ENCODE peak calls at places on chromosome 9, in nine cellular contexts. One of them, this sample, is unnamed.

GRCh38 chr9:130327070-130327780 is 61.7 kb downstream of the HMCN2 start:
- ATAC-seq in body of pancreas: no peak
- ATAC-seq in activated T-helper 17 cell treated with anti-CD3 and anti-CD28 coated beads, Interleukin-2, amount 50 U/mL, for 72 hours: no peak
- ATAC-seq in left lung: no peak
- ATAC-seq in upper lobe of right lung: no peak
- ATAC-seq in heart right ventricle: no peak
- ATAC-seq in Right ventricle myocardium superior: no peak
- ATAC-seq in activated naive CD8-positive, alpha-beta T cell treated with anti-CD3 and anti-CD28 coated beads, Interleukin-2, amount 50 U/mL, for 24 hours: no peak
- ATAC-seq in activated T-cell treated with anti-CD3 and anti-CD28 coated beads, Interleukin-2, amount 50 U/mL, for 72 hours: no peak
- ATAC-seq in this sample: no peak

GRCh38 chr9:695252-695651 is 146.2 kb upstream of the DMRT1 start:
- ATAC-seq in activated T-cell treated with anti-CD3 and anti-CD28 coated beads, Interleukin-2, amount 50 U/mL, for 72 hours: no peak
- ATAC-seq in left lung: no peak
- ATAC-seq in activated naive CD8-positive, alpha-beta T cell treated with anti-CD3 and anti-CD28 coated beads, Interleukin-2, amount 50 U/mL, for 24 hours: no peak
- ATAC-seq in Right ventricle myocardium superior: peak
- ATAC-seq in heart right ventricle: peak
- ATAC-seq in upper lobe of right lung: no peak
- ATAC-seq in body of pancreas: no peak
- ATAC-seq in activated T-helper 17 cell treated with anti-CD3 and anti-CD28 coated beads, Interleukin-2, amount 50 U/mL, for 72 hours: no peak
- ATAC-seq in this sample: no peak

GRCh38 chr9:92870289-92870688 is 7.5 kb downstream of the ZNF484 start:
- ATAC-seq in activated naive CD8-positive, alpha-beta T cell treated with anti-CD3 and anti-CD28 coated beads, Interleukin-2, amount 50 U/mL, for 24 hours: no peak
- ATAC-seq in heart right ventricle: no peak
- ATAC-seq in activated T-cell treated with anti-CD3 and anti-CD28 coated beads, Interleukin-2, amount 50 U/mL, for 72 hours: peak
- ATAC-seq in activated T-helper 17 cell treated with anti-CD3 and anti-CD28 coated beads, Interleukin-2, amount 50 U/mL, for 72 hours: peak
- ATAC-seq in Right ventricle myocardium superior: no peak
- ATAC-seq in left lung: no peak
- ATAC-seq in body of pancreas: no peak
- ATAC-seq in upper lobe of right lung: no peak
- ATAC-seq in this sample: no peak

GRCh38 chr9:116549061-116549664 is 137.9 kb upstream of the TRIM32 start:
- ATAC-seq in activated T-helper 17 cell treated with anti-CD3 and anti-CD28 coated beads, Interleukin-2, amount 50 U/mL, for 72 hours: no peak
- ATAC-seq in body of pancreas: peak
- ATAC-seq in upper lobe of right lung: peak
- ATAC-seq in heart right ventricle: peak
- ATAC-seq in left lung: peak
- ATAC-seq in activated T-cell treated with anti-CD3 and anti-CD28 coated beads, Interleukin-2, amount 50 U/mL, for 72 hours: no peak
- ATAC-seq in Right ventricle myocardium superior: peak
- ATAC-seq in activated naive CD8-positive, alpha-beta T cell treated with anti-CD3 and anti-CD28 coated beads, Interleukin-2, amount 50 U/mL, for 24 hours: peak
- ATAC-seq in this sample: no peak

GRCh38 chr9:35905912-35906679 is at the start of gene HRCT1:
- ATAC-seq in Right ventricle myocardium superior: peak
- ATAC-seq in upper lobe of right lung: peak
- ATAC-seq in heart right ventricle: peak
- ATAC-seq in activated T-helper 17 cell treated with anti-CD3 and anti-CD28 coated beads, Interleukin-2, amount 50 U/mL, for 72 hours: no peak
- ATAC-seq in activated T-cell treated with anti-CD3 and anti-CD28 coated beads, Interleukin-2, amount 50 U/mL, for 72 hours: no peak
- ATAC-seq in body of pancreas: peak
- ATAC-seq in left lung: peak
- ATAC-seq in activated naive CD8-positive, alpha-beta T cell treated with anti-CD3 and anti-CD28 coated beads, Interleukin-2, amount 50 U/mL, for 24 hours: no peak
- ATAC-seq in this sample: no peak

GRCh38 chr9:10678010-10678409 is 65.2 kb upstream of the PTPRD start:
- ATAC-seq in left lung: no peak
- ATAC-seq in body of pancreas: no peak
- ATAC-seq in upper lobe of right lung: no peak
- ATAC-seq in heart right ventricle: no peak
- ATAC-seq in activated naive CD8-positive, alpha-beta T cell treated with anti-CD3 and anti-CD28 coated beads, Interleukin-2, amount 50 U/mL, for 24 hours: no peak
- ATAC-seq in activated T-helper 17 cell treated with anti-CD3 and anti-CD28 coated beads, Interleukin-2, amount 50 U/mL, for 72 hours: no peak
- ATAC-seq in Right ventricle myocardium superior: no peak
- ATAC-seq in activated T-cell treated with anti-CD3 and anti-CD28 coated beads, Interleukin-2, amount 50 U/mL, for 72 hours: no peak
- ATAC-seq in this sample: no peak

GRCh38 chr9:5569357-5569756 is 59.0 kb downstream of the PDCD1LG2 start:
- ATAC-seq in activated naive CD8-positive, alpha-beta T cell treated with anti-CD3 and anti-CD28 coated beads, Interleukin-2, amount 50 U/mL, for 24 hours: peak
- ATAC-seq in activated T-helper 17 cell treated with anti-CD3 and anti-CD28 coated beads, Interleukin-2, amount 50 U/mL, for 72 hours: no peak
- ATAC-seq in Right ventricle myocardium superior: peak
- ATAC-seq in upper lobe of right lung: peak
- ATAC-seq in activated T-cell treated with anti-CD3 and anti-CD28 coated beads, Interleukin-2, amount 50 U/mL, for 72 hours: no peak
- ATAC-seq in heart right ventricle: no peak
- ATAC-seq in left lung: peak
- ATAC-seq in body of pancreas: no peak
- ATAC-seq in this sample: peak

GRCh38 chr9:36929350-36929675 is 104.8 kb downstream of the PAX5 start:
- ATAC-seq in activated naive CD8-positive, alpha-beta T cell treated with anti-CD3 and anti-CD28 coated beads, Interleukin-2, amount 50 U/mL, for 24 hours: no peak
- ATAC-seq in left lung: no peak
- ATAC-seq in heart right ventricle: no peak
- ATAC-seq in body of pancreas: no peak
- ATAC-seq in activated T-cell treated with anti-CD3 and anti-CD28 coated beads, Interleukin-2, amount 50 U/mL, for 72 hours: peak
- ATAC-seq in Right ventricle myocardium superior: no peak
- ATAC-seq in activated T-helper 17 cell treated with anti-CD3 and anti-CD28 coated beads, Interleukin-2, amount 50 U/mL, for 72 hours: no peak
- ATAC-seq in upper lobe of right lung: no peak
- ATAC-seq in this sample: no peak

GRCh38 chr9:72948906-72949582 is 3.8 kb downstream of the ALDH1A1 start:
- ATAC-seq in body of pancreas: no peak
- ATAC-seq in activated T-helper 17 cell treated with anti-CD3 and anti-CD28 coated beads, Interleukin-2, amount 50 U/mL, for 72 hours: no peak
- ATAC-seq in left lung: no peak
- ATAC-seq in Right ventricle myocardium superior: peak
- ATAC-seq in activated T-cell treated with anti-CD3 and anti-CD28 coated beads, Interleukin-2, amount 50 U/mL, for 72 hours: no peak
- ATAC-seq in upper lobe of right lung: no peak
- ATAC-seq in heart right ventricle: no peak
- ATAC-seq in activated naive CD8-positive, alpha-beta T cell treated with anti-CD3 and anti-CD28 coated beads, Interleukin-2, amount 50 U/mL, for 24 hours: no peak
- ATAC-seq in this sample: no peak

GRCh38 chr9:79154806-79155205 is 417.0 kb upstream of the TLE4 start:
- ATAC-seq in activated T-helper 17 cell treated with anti-CD3 and anti-CD28 coated beads, Interleukin-2, amount 50 U/mL, for 72 hours: no peak
- ATAC-seq in activated T-cell treated with anti-CD3 and anti-CD28 coated beads, Interleukin-2, amount 50 U/mL, for 72 hours: no peak
- ATAC-seq in left lung: no peak
- ATAC-seq in Right ventricle myocardium superior: no peak
- ATAC-seq in heart right ventricle: no peak
- ATAC-seq in upper lobe of right lung: no peak
- ATAC-seq in activated naive CD8-positive, alpha-beta T cell treated with anti-CD3 and anti-CD28 coated beads, Interleukin-2, amount 50 U/mL, for 24 hours: no peak
- ATAC-seq in body of pancreas: no peak
- ATAC-seq in this sample: no peak

GRCh38 chr9:135105938-135106491 is 18.5 kb downstream of the OLFM1 start:
- ATAC-seq in Right ventricle myocardium superior: no peak
- ATAC-seq in activated naive CD8-positive, alpha-beta T cell treated with anti-CD3 and anti-CD28 coated beads, Interleukin-2, amount 50 U/mL, for 24 hours: no peak
- ATAC-seq in body of pancreas: no peak
- ATAC-seq in upper lobe of right lung: no peak
- ATAC-seq in activated T-cell treated with anti-CD3 and anti-CD28 coated beads, Interleukin-2, amount 50 U/mL, for 72 hours: no peak
- ATAC-seq in left lung: no peak
- ATAC-seq in heart right ventricle: no peak
- ATAC-seq in activated T-helper 17 cell treated with anti-CD3 and anti-CD28 coated beads, Interleukin-2, amount 50 U/mL, for 72 hours: no peak
- ATAC-seq in this sample: no peak

GRCh38 chr9:124621371-124622328 is 114.5 kb upstream of the NR5A1 start:
- ATAC-seq in activated T-helper 17 cell treated with anti-CD3 and anti-CD28 coated beads, Interleukin-2, amount 50 U/mL, for 72 hours: no peak
- ATAC-seq in left lung: no peak
- ATAC-seq in body of pancreas: no peak
- ATAC-seq in heart right ventricle: no peak
- ATAC-seq in Right ventricle myocardium superior: no peak
- ATAC-seq in activated naive CD8-positive, alpha-beta T cell treated with anti-CD3 and anti-CD28 coated beads, Interleukin-2, amount 50 U/mL, for 24 hours: no peak
- ATAC-seq in activated T-cell treated with anti-CD3 and anti-CD28 coated beads, Interleukin-2, amount 50 U/mL, for 72 hours: no peak
- ATAC-seq in upper lobe of right lung: no peak
- ATAC-seq in this sample: no peak

GRCh38 chr9:134293031-134293521 is 33.2 kb upstream of the RXRA start:
- ATAC-seq in activated naive CD8-positive, alpha-beta T cell treated with anti-CD3 and anti-CD28 coated beads, Interleukin-2, amount 50 U/mL, for 24 hours: no peak
- ATAC-seq in upper lobe of right lung: no peak
- ATAC-seq in Right ventricle myocardium superior: no peak
- ATAC-seq in left lung: no peak
- ATAC-seq in activated T-cell treated with anti-CD3 and anti-CD28 coated beads, Interleukin-2, amount 50 U/mL, for 72 hours: no peak
- ATAC-seq in body of pancreas: no peak
- ATAC-seq in heart right ventricle: no peak
- ATAC-seq in activated T-helper 17 cell treated with anti-CD3 and anti-CD28 coated beads, Interleukin-2, amount 50 U/mL, for 72 hours: no peak
- ATAC-seq in this sample: no peak

GRCh38 chr9:99660191-99660636 is 161.5 kb upstream of the NR4A3 start:
- ATAC-seq in activated T-cell treated with anti-CD3 and anti-CD28 coated beads, Interleukin-2, amount 50 U/mL, for 72 hours: peak
- ATAC-seq in activated naive CD8-positive, alpha-beta T cell treated with anti-CD3 and anti-CD28 coated beads, Interleukin-2, amount 50 U/mL, for 24 hours: peak
- ATAC-seq in upper lobe of right lung: peak
- ATAC-seq in heart right ventricle: no peak
- ATAC-seq in body of pancreas: no peak
- ATAC-seq in left lung: peak
- ATAC-seq in Right ventricle myocardium superior: peak
- ATAC-seq in activated T-helper 17 cell treated with anti-CD3 and anti-CD28 coated beads, Interleukin-2, amount 50 U/mL, for 72 hours: peak
- ATAC-seq in this sample: peak

GRCh38 chr9:107273634-107274033 is 9.4 kb upstream of the RAD23B start:
- ATAC-seq in upper lobe of right lung: peak
- ATAC-seq in activated T-helper 17 cell treated with anti-CD3 and anti-CD28 coated beads, Interleukin-2, amount 50 U/mL, for 72 hours: no peak
- ATAC-seq in left lung: peak
- ATAC-seq in Right ventricle myocardium superior: peak
- ATAC-seq in heart right ventricle: no peak
- ATAC-seq in activated naive CD8-positive, alpha-beta T cell treated with anti-CD3 and anti-CD28 coated beads, Interleukin-2, amount 50 U/mL, for 24 hours: no peak
- ATAC-seq in body of pancreas: no peak
- ATAC-seq in activated T-cell treated with anti-CD3 and anti-CD28 coated beads, Interleukin-2, amount 50 U/mL, for 72 hours: no peak
- ATAC-seq in this sample: no peak

GRCh38 chr9:96436063-96436455 is 13.9 kb upstream of the HABP4 start:
- ATAC-seq in activated naive CD8-positive, alpha-beta T cell treated with anti-CD3 and anti-CD28 coated beads, Interleukin-2, amount 50 U/mL, for 24 hours: peak
- ATAC-seq in activated T-cell treated with anti-CD3 and anti-CD28 coated beads, Interleukin-2, amount 50 U/mL, for 72 hours: peak
- ATAC-seq in left lung: no peak
- ATAC-seq in body of pancreas: no peak
- ATAC-seq in Right ventricle myocardium superior: no peak
- ATAC-seq in activated T-helper 17 cell treated with anti-CD3 and anti-CD28 coated beads, Interleukin-2, amount 50 U/mL, for 72 hours: peak
- ATAC-seq in heart right ventricle: no peak
- ATAC-seq in upper lobe of right lung: no peak
- ATAC-seq in this sample: no peak

GRCh38 chr9:126965077-126965476 is 50.5 kb downstream of the RALGPS1 start:
- ATAC-seq in activated naive CD8-positive, alpha-beta T cell treated with anti-CD3 and anti-CD28 coated beads, Interleukin-2, amount 50 U/mL, for 24 hours: no peak
- ATAC-seq in activated T-cell treated with anti-CD3 and anti-CD28 coated beads, Interleukin-2, amount 50 U/mL, for 72 hours: no peak
- ATAC-seq in activated T-helper 17 cell treated with anti-CD3 and anti-CD28 coated beads, Interleukin-2, amount 50 U/mL, for 72 hours: no peak
- ATAC-seq in upper lobe of right lung: peak
- ATAC-seq in Right ventricle myocardium superior: peak
- ATAC-seq in left lung: peak
- ATAC-seq in body of pancreas: no peak
- ATAC-seq in heart right ventricle: no peak
- ATAC-seq in this sample: no peak

GRCh38 chr9:89412951-89413350 is 85.0 kb downstream of the SEMA4D start:
- ATAC-seq in heart right ventricle: no peak
- ATAC-seq in Right ventricle myocardium superior: no peak
- ATAC-seq in left lung: no peak
- ATAC-seq in body of pancreas: no peak
- ATAC-seq in activated T-helper 17 cell treated with anti-CD3 and anti-CD28 coated beads, Interleukin-2, amount 50 U/mL, for 72 hours: no peak
- ATAC-seq in activated T-cell treated with anti-CD3 and anti-CD28 coated beads, Interleukin-2, amount 50 U/mL, for 72 hours: no peak
- ATAC-seq in activated naive CD8-positive, alpha-beta T cell treated with anti-CD3 and anti-CD28 coated beads, Interleukin-2, amount 50 U/mL, for 24 hours: no peak
- ATAC-seq in upper lobe of right lung: no peak
- ATAC-seq in this sample: no peak

GRCh38 chr9:90799271-90799860 is 2.3 kb upstream of the SYK start:
- ATAC-seq in activated naive CD8-positive, alpha-beta T cell treated with anti-CD3 and anti-CD28 coated beads, Interleukin-2, amount 50 U/mL, for 24 hours: no peak
- ATAC-seq in Right ventricle myocardium superior: no peak
- ATAC-seq in heart right ventricle: no peak
- ATAC-seq in left lung: no peak
- ATAC-seq in upper lobe of right lung: peak
- ATAC-seq in body of pancreas: no peak
- ATAC-seq in activated T-cell treated with anti-CD3 and anti-CD28 coated beads, Interleukin-2, amount 50 U/mL, for 72 hours: no peak
- ATAC-seq in activated T-helper 17 cell treated with anti-CD3 and anti-CD28 coated beads, Interleukin-2, amount 50 U/mL, for 72 hours: no peak
- ATAC-seq in this sample: no peak

GRCh38 chr9:70049236-70049635 is 5.6 kb downstream of the MAMDC2 start:
- ATAC-seq in Right ventricle myocardium superior: peak
- ATAC-seq in body of pancreas: no peak
- ATAC-seq in upper lobe of right lung: no peak
- ATAC-seq in left lung: peak
- ATAC-seq in activated T-helper 17 cell treated with anti-CD3 and anti-CD28 coated beads, Interleukin-2, amount 50 U/mL, for 72 hours: no peak
- ATAC-seq in activated naive CD8-positive, alpha-beta T cell treated with anti-CD3 and anti-CD28 coated beads, Interleukin-2, amount 50 U/mL, for 24 hours: no peak
- ATAC-seq in heart right ventricle: peak
- ATAC-seq in activated T-cell treated with anti-CD3 and anti-CD28 coated beads, Interleukin-2, amount 50 U/mL, for 72 hours: no peak
- ATAC-seq in this sample: no peak

GRCh38 chr9:126400571-126400970 is 73.9 kb downstream of the MVB12B start:
- ATAC-seq in body of pancreas: no peak
- ATAC-seq in left lung: no peak
- ATAC-seq in heart right ventricle: peak
- ATAC-seq in Right ventricle myocardium superior: no peak
- ATAC-seq in activated T-helper 17 cell treated with anti-CD3 and anti-CD28 coated beads, Interleukin-2, amount 50 U/mL, for 72 hours: no peak
- ATAC-seq in activated T-cell treated with anti-CD3 and anti-CD28 coated beads, Interleukin-2, amount 50 U/mL, for 72 hours: no peak
- ATAC-seq in upper lobe of right lung: no peak
- ATAC-seq in activated naive CD8-positive, alpha-beta T cell treated with anti-CD3 and anti-CD28 coated beads, Interleukin-2, amount 50 U/mL, for 24 hours: no peak
- ATAC-seq in this sample: no peak

GRCh38 chr9:17216011-17216410 is 81.2 kb downstream of the CNTLN start:
- ATAC-seq in activated T-helper 17 cell treated with anti-CD3 and anti-CD28 coated beads, Interleukin-2, amount 50 U/mL, for 72 hours: no peak
- ATAC-seq in upper lobe of right lung: no peak
- ATAC-seq in heart right ventricle: no peak
- ATAC-seq in activated naive CD8-positive, alpha-beta T cell treated with anti-CD3 and anti-CD28 coated beads, Interleukin-2, amount 50 U/mL, for 24 hours: no peak
- ATAC-seq in Right ventricle myocardium superior: no peak
- ATAC-seq in body of pancreas: no peak
- ATAC-seq in activated T-cell treated with anti-CD3 and anti-CD28 coated beads, Interleukin-2, amount 50 U/mL, for 72 hours: no peak
- ATAC-seq in left lung: no peak
- ATAC-seq in this sample: no peak

GRCh38 chr9:114291064-114291474 is 31.8 kb upstream of the ORM1 start:
- ATAC-seq in heart right ventricle: peak
- ATAC-seq in activated T-cell treated with anti-CD3 and anti-CD28 coated beads, Interleukin-2, amount 50 U/mL, for 72 hours: peak
- ATAC-seq in body of pancreas: peak
- ATAC-seq in upper lobe of right lung: peak
- ATAC-seq in activated T-helper 17 cell treated with anti-CD3 and anti-CD28 coated beads, Interleukin-2, amount 50 U/mL, for 72 hours: peak
- ATAC-seq in activated naive CD8-positive, alpha-beta T cell treated with anti-CD3 and anti-CD28 coated beads, Interleukin-2, amount 50 U/mL, for 24 hours: peak
- ATAC-seq in left lung: peak
- ATAC-seq in Right ventricle myocardium superior: peak
- ATAC-seq in this sample: peak

This sample was measured in activated CD4-positive, CD25-positive, alpha-beta regulatory T cell treated with anti-CD3 and anti-CD28 coated beads, Interleukin-2, amount 50 U/mL, for 24 hours.